ENCODE peak calls at places on chromosome 5, in nine cellular contexts. F, I, N, G, Z, U, E, X and R are unnamed samples.

GRCh38 chr5:131379723-131380122 is 115.9 kb downstream of the CDC42SE2 start:
- DNase-seq in U (no peak), F (no peak), N (no peak), I (peak), G (no peak), Z (peak), E (no peak), X (peak), R (peak)

GRCh38 chr5:146699129-146699528 is 179.4 kb downstream of the PPP2R2B start:
- DNase-seq in Z (no peak), F (no peak), I (no peak), G (no peak), U (no peak), E (no peak), X (no peak), N (peak), R (no peak)

GRCh38 chr5:6043491-6044310 is 334.6 kb downstream of the MED10 start:
- DNase-seq in U (no peak), N (no peak), Z (no peak), E (no peak), G (no peak), I (no peak), X (peak), F (no peak), R (no peak)

GRCh38 chr5:65823174-65823573 is 101.2 kb downstream of the NLN start:
- DNase-seq in E (no peak), U (no peak), X (no peak), Z (no peak), N (no peak), G (no peak), I (no peak), F (no peak), R (peak)

GRCh38 chr5:41193462-41194166 is 19.7 kb downstream of the C6 start:
- DNase-seq in G (peak), N (no peak), I (peak), X (no peak), F (peak), U (peak), E (peak), Z (peak), R (peak)

GRCh38 chr5:130520211-130520610 is 615.9 kb downstream of the CHSY3 start:
- DNase-seq in Z (peak), I (no peak), E (no peak), X (peak), F (no peak), G (no peak), N (peak), U (no peak), R (no peak)

GRCh38 chr5:72106922-72107873 is at the start of gene MAP1B:
- DNase-seq in U (peak), N (peak), I (peak), G (peak), X (peak), Z (peak), E (no peak), F (peak), R (no peak)

GRCh38 chr5:14212838-14213237 is 69.7 kb downstream of the TRIO start:
- DNase-seq in I (peak), X (no peak), F (no peak), U (no peak), E (no peak), Z (no peak), G (no peak), N (no peak), R (peak)

GRCh38 chr5:14445581-14446290 is 135.9 kb upstream of the OTULINL start:
- DNase-seq in F (peak), N (peak), I (no peak), E (no peak), U (no peak), G (no peak), X (peak), Z (peak), R (no peak)

GRCh38 chr5:56002303-56002702 is 7.5 kb upstream of the IL6ST start:
- DNase-seq in X (no peak), Z (no peak), N (no peak), U (no peak), F (no peak), E (no peak), I (no peak), G (no peak), R (no peak)

GRCh38 chr5:42813533-42813932 is 1.8 kb upstream of the SELENOP start:
- DNase-seq in E (no peak), I (no peak), G (peak), F (no peak), X (no peak), N (peak), U (no peak), Z (no peak), R (no peak)

GRCh38 chr5:83955916-83956315 is 235.3 kb upstream of the HAPLN1 start:
- DNase-seq in X (peak), U (no peak), N (no peak), Z (peak), F (no peak), G (no peak), E (no peak), I (no peak), R (no peak)

GRCh38 chr5:157046041-157046440 is 12.9 kb downstream of the HAVCR1 start:
- DNase-seq in N (no peak), I (peak), Z (no peak), U (no peak), X (no peak), G (no peak), E (no peak), F (no peak), R (no peak)

GRCh38 chr5:53073349-53073748 is 36.2 kb downstream of the MOCS2 start:
- DNase-seq in F (no peak), X (no peak), I (no peak), E (no peak), N (no peak), U (no peak), G (no peak), Z (no peak), R (no peak)

GRCh38 chr5:132056610-132057497 is 3.6 kb upstream of the IL3 start:
- DNase-seq in G (peak), F (peak), Z (no peak), I (no peak), X (no peak), U (no peak), N (no peak), E (no peak), R (no peak)

DNA sequence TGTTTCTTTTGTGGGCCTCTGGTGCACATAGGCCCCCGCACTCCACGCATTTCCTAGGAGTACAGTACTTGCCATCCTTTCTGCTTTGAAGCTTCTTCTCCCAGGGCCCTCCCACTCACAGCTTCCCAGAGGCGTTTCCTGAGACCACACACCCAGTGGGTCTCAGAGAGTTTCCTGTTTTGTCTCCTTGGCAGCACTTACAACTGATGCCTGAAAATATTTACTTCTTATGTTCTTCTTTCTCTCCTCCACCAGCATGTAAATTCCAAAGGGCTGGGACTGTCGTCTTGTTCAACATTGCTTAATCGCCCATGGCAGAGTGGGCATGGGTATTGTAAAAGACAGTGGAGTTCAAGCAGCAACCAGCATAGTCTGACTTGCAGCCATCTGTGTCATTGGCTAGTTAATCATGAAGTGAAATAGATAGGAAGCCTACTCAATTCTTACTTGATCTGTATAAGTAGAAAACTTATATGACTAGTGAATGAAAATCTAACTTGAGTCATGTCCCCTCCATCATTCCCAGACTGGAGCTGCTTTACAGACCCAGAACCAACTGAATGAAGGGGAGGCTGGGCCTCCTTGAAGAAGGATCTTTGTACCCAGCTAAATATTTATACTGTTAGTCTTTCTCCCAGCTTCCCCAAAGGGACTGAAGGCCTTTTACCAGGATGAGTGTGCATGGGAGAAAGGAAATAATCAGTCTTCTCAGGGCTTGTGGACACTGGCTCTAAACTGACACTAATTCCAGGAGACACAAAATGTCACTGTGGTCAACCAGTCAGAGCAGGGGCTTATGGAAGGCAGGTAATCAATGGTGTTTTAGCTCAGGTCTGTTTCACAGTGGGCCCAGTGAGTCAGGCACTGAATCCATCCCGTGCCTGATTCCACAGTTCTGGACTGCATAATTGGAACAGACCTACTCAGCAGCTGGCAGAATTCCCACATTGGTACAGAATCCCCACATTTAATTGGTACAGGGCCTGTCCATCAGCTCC is 116.4 kb downstream of the SV2C start:
- DNase-seq in I (no peak), U (no peak), Z (no peak), F (no peak), X (peak), N (no peak), E (no peak), G (no peak), R (no peak)
- H3K27ac ChIP-seq in I (no peak), U (no peak), Z (no peak), F (no peak), X (no peak), N (no peak), E (no peak), G (no peak), R (no peak)

DNA sequence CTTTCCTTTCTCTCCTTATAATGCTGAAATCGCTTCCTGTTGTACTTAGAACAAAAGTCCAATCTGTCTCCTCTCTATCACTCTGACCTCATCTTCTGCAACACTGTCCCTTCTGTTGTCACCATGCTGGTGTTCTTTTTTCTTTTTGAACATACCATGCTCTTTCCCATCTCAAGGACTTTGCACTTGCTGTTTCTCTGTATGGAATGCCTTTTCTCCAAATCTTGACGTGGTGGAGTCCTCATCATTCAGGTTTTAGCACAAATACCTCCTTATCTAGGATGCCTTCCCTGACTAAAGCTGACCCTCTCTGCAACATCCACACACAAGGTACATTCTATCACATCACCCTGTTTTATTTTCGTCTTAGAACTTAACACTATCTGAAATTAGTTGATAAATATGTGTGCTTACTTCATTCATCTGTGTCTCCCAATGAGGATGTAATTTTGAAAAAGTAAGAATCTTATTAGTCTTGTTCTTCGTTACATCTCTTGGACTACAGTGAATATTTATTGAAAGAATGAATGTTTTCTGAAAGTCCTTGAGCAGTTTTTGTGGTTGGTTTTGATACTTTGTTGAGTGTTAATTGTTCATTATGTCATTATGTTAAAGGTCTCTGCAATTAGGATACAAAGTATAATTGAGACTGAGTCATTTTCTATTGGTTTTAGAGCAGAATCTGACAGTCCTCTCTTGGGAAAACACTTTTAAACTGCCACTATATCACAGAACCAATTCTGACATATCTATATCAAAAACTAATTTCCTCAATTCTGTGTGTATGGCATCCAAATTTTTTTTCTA is 145.3 kb upstream of the RASA1 start:
- DNase-seq in G (no peak), X (no peak), F (no peak), N (no peak), I (no peak), U (no peak), Z (no peak), E (no peak), R (no peak)
- H3K27ac ChIP-seq in G (no peak), X (peak), F (no peak), N (no peak), I (no peak), U (no peak), Z (no peak), E (no peak), R (no peak)

DNA sequence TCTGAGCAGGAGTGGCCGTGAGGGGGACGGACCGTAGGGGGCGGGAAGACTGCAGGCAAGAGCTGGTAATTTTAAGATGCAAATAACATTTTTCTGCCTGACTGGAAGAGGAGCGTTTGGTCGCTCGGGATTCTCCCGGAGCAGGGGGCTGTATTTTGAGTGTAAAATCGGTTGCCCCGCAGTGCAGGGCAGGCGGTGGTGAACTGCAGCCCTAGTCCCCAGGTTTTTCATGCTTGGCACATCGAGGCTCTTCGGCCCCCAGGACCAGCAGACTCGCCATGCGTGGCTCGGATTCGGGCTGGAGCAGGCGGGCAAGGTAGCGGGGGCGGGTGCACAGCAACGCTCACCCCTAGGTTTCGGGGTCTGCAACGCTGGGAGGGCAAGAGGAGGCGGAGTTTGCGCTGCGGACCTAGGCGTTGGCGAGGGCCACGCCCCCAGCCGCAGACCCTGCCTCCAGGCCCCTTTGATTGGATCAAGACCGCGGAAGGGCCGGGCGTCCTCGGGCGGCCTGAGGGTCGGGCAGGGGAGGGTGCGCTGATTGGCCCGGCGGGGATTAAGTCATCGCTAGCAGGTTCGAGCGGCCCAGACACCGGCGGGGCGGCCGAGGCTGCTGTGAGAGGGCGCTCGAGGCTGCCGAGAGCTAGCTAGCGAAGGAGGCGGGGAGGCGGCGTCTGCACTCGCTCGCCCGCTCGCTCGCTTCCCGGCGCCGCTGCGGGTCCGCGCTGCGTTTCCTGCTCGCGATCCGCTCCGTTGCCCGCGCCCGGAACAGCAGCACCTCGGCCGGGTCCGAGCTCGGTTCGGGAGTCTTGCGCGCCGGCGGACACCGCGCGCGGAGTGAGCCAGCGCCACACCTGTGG is at the start of gene ARHGAP26:
- DNase-seq in I (peak), F (peak), Z (peak), X (peak), E (peak), G (peak), N (peak), U (peak), R (peak)
- H3K27ac ChIP-seq in I (peak), F (peak), Z (peak), X (peak), E (peak), G (peak), N (no peak), U (peak), R (peak)

GRCh38 chr5:1931590-1932138 is 48.9 kb upstream of the IRX4 start:
- DNase-seq in U (peak), I (peak), G (no peak), F (peak), Z (no peak), N (peak), X (no peak), E (no peak), R (no peak)

GRCh38 chr5:1930880-1931589 is 48.3 kb upstream of the IRX4 start:
- DNase-seq in Z (no peak), G (peak), F (no peak), U (peak), I (peak), X (no peak), N (peak), E (no peak), R (no peak)

GRCh38 chr5:1933364-1934055 is 50.8 kb upstream of the IRX4 start:
- DNase-seq in F (no peak), U (no peak), I (no peak), N (no peak), E (no peak), Z (no peak), G (no peak), X (no peak), R (no peak)

GRCh38 chr5:1929108-1929991 is 46.6 kb upstream of the IRX4 start:
- DNase-seq in I (no peak), G (peak), F (no peak), Z (no peak), E (no peak), X (no peak), N (no peak), U (no peak), R (no peak)

DNA sequence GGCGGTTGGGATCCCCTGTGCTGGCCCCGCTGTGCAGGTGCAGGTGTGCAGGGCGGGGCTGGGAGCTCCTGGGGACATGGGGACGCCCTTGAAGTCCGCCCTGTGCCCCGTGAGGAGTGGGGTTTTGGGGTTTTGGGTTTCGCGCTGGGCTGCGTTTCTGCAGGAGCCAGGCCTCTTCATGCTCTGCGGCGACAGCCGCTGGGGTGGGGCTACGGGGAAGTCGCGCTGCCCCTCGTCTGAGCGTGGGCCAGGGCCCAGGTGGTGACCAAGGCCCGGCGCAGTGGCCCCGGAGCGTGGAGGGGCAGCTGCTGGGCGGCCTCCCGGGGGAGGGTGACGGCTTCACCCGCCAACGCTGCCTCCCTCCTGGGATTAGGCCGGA is 47.8 kb upstream of the IRX4 start:
- DNase-seq in G (peak), I (no peak), X (no peak), F (no peak), U (peak), N (no peak), Z (no peak), E (no peak), R (no peak)
- H3K27ac ChIP-seq in G (no peak), I (no peak), X (no peak), F (peak), U (peak), N (no peak), Z (no peak), E (peak), R (no peak)

DNA sequence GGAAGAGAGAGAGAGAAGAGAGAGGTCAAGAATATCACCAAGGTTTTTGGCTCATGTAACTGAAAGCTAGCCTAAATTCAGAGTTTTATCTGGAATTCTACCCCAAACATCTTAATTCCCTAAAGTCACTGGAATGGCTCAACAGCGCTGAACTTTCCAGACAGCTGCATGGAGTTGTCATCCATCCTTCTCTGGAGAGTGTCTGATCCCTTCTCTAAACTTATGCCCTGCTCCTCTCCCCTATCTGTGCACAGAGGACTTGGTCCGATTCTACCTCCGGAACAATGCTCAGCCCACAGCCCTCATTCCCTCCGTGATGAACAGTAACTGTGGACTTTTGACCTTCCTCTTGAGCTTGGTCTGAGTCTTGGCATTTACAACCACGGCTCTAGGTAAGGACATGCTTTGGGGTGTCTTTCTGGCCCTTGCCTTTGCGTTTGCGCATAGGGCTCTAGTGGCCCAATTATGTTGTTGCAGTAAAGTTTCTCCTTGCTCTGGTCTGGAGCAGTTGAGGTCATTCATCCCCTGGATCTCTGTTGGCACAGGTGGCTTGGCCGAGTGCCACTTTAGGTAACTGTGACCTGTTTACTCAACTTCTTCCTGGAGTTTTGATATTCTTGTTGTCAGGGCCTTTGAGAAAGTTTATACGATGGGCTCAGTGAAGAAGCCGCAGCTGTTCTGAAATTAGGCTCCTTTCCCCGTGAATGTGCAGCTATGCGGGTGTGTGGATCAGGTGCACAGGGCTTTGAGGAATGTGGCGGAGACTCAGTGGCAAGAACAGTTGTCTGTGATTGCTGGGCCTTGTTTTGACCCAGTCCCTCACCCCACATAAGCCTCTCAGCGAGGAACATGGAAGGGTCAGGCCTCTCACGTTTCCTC is 18.4 kb upstream of the CD180 start:
- DNase-seq in U (no peak), F (no peak), I (peak), Z (no peak), G (no peak), E (peak), N (no peak), X (no peak), R (peak)
- H3K27ac ChIP-seq in U (peak), F (peak), I (peak), Z (no peak), G (peak), E (peak), N (no peak), X (no peak), R (peak)

GRCh38 chr5:96563816-96564215 is 98.4 kb upstream of the CAST start:
- DNase-seq in I (no peak), G (no peak), F (no peak), Z (no peak), U (no peak), E (no peak), X (no peak), N (no peak), R (no peak)
- H3K27ac ChIP-seq in I (no peak), G (no peak), F (no peak), Z (peak), U (no peak), E (no peak), X (no peak), N (no peak), R (no peak)

GRCh38 chr5:59592101-59592500 is 301.4 kb downstream of the PDE4D start:
- DNase-seq in F (no peak), I (peak), U (peak), Z (peak), G (no peak), N (no peak), X (no peak), E (no peak), R (no peak)
- H3K27ac ChIP-seq in F (no peak), I (no peak), U (peak), Z (no peak), G (peak), N (no peak), X (no peak), E (no peak), R (no peak)

GRCh38 chr5:159337291-159337974 is 7.1 kb upstream of the IL12B start:
- DNase-seq in U (no peak), I (no peak), E (no peak), G (no peak), Z (peak), F (no peak), X (peak), N (no peak), R (no peak)
- H3K27ac ChIP-seq in U (no peak), I (no peak), E (no peak), G (no peak), Z (peak), F (no peak), X (peak), N (no peak), R (no peak)